ENCODE peak calls at places on chromosomes 2 and 18, in nine cellular contexts. D is K562; Y is heart left ventricle; S is breast epithelium; K is CD4-positive, alpha-beta T cell; Q is B cell; L is epithelial cell of esophagus; C is ascending aorta; B is progenitor cell of endocrine pancreas. H is an unnamed sample.

GRCh38 chr2:177724398-177725287 is 332.1 kb downstream of the AGPS start:
- DNase-seq in K (peak), D (peak), C (no peak), L (peak), B (peak), Q (peak), S (no peak), Y (no peak), H (no peak)

GRCh38 chr18:77056399-77057015 is 76.1 kb downstream of the MBP start:
- DNase-seq in Y (no peak), L (no peak), S (no peak), D (no peak), B (no peak), K (no peak), C (no peak), Q (no peak), H (no peak)

GRCh38 chr2:83944174-83944573 is 514.9 kb downstream of the SUCLG1 start:
- DNase-seq in B (no peak), S (no peak), L (no peak), C (no peak), Y (no peak), Q (no peak), D (no peak), K (no peak), H (no peak)

GRCh38 chr2:182682210-182682609 is 33.8 kb upstream of the DNAJC10 start:
- DNase-seq in C (no peak), Q (no peak), Y (no peak), K (no peak), B (no peak), D (no peak), S (no peak), L (no peak), H (no peak)

GRCh38 chr2:33791625-33792024 is 192.5 kb upstream of the FAM98A start:
- DNase-seq in C (no peak), Y (no peak), L (peak), D (no peak), Q (no peak), S (no peak), K (no peak), B (no peak), H (no peak)

GRCh38 chr2:62375051-62375450 is 130.9 kb downstream of the TMEM17 start:
- DNase-seq in Y (no peak), B (no peak), L (no peak), C (no peak), D (no peak), S (no peak), Q (no peak), K (no peak), H (no peak)

GRCh38 chr2:54000524-54000923 is 29.7 kb upstream of the PSME4 start:
- DNase-seq in D (no peak), L (no peak), K (no peak), B (no peak), Y (no peak), S (no peak), Q (no peak), C (no peak), H (no peak)

GRCh38 chr2:69933839-69934613 is 19.1 kb downstream of the MXD1 start:
- DNase-seq in Q (no peak), Y (peak), C (no peak), B (no peak), S (no peak), K (no peak), D (peak), L (peak), H (no peak)

GRCh38 chr18:76844144-76844543 is 21.8 kb downstream of the ZNF236 start:
- DNase-seq in K (no peak), S (no peak), D (no peak), L (no peak), C (no peak), Y (no peak), B (no peak), Q (no peak), H (no peak)

GRCh38 chr2:212814941-212815340 is 276.3 kb upstream of the ERBB4 start:
- DNase-seq in C (no peak), K (no peak), Q (no peak), D (no peak), S (no peak), Y (no peak), L (peak), B (no peak), H (no peak)

GRCh38 chr2:23208339-23208738 is 176.6 kb upstream of the KLHL29 start:
- DNase-seq in L (no peak), Y (no peak), S (no peak), B (no peak), D (no peak), C (no peak), Q (no peak), K (no peak), H (no peak)

GRCh38 chr2:68436270-68436669 is 30.8 kb downstream of the FBXO48 start:
- DNase-seq in Q (no peak), B (no peak), D (no peak), S (no peak), K (no peak), Y (no peak), C (no peak), L (no peak), H (no peak)

GRCh38 chr2:142445023-142445422 is 314.2 kb upstream of the LRP1B start:
- DNase-seq in K (no peak), C (no peak), Q (no peak), D (no peak), Y (no peak), S (no peak), L (no peak), B (no peak), H (no peak)

GRCh38 chr2:233556756-233557736 is 9.5 kb downstream of the USP40 start:
- DNase-seq in B (no peak), K (no peak), L (peak), Y (no peak), Q (no peak), D (no peak), S (no peak), C (no peak), H (no peak)

GRCh38 chr2:10556271-10557140 is 108.4 kb upstream of the ODC1 start:
- DNase-seq in S (no peak), Q (no peak), L (no peak), K (no peak), C (no peak), Y (no peak), B (no peak), D (no peak), H (no peak)

GRCh38 chr2:210626849-210627248 is 70.5 kb downstream of the CPS1 start:
- DNase-seq in B (no peak), Y (no peak), D (no peak), L (peak), S (no peak), K (no peak), C (no peak), Q (no peak), H (no peak)

GRCh38 chr2:109560265-109560664 is 53.5 kb downstream of the SEPTIN10 start:
- DNase-seq in Q (no peak), Y (no peak), B (no peak), S (no peak), D (peak), C (no peak), K (no peak), L (peak), H (no peak)

GRCh38 chr2:141557329-141558098 is 573.3 kb downstream of the LRP1B start:
- DNase-seq in Q (no peak), B (no peak), S (no peak), D (no peak), L (peak), C (no peak), Y (no peak), K (no peak), H (no peak)

GRCh38 chr2:10591207-10591606 is 98.6 kb downstream of the NOL10 start:
- DNase-seq in Y (no peak), D (no peak), C (no peak), Q (no peak), B (no peak), L (no peak), S (no peak), K (no peak), H (no peak)

GRCh38 chr18:5197032-5197434 is at the start of gene AKAIN1:
- DNase-seq in Q (peak), K (peak), S (no peak), L (peak), D (peak), B (peak), C (no peak), Y (peak), H (no peak)

GRCh38 chr2:138727956-138728355 is 52.2 kb downstream of the NXPH2 start:
- DNase-seq in C (no peak), D (no peak), L (no peak), K (no peak), Q (no peak), S (no peak), B (no peak), Y (no peak), H (no peak)
- TF ChIP-seq CTCF in C (no peak), D (no peak), L (no peak), K (no peak), Q (no peak), S (no peak), B (no peak), Y (no peak), H (no peak)

DNA sequence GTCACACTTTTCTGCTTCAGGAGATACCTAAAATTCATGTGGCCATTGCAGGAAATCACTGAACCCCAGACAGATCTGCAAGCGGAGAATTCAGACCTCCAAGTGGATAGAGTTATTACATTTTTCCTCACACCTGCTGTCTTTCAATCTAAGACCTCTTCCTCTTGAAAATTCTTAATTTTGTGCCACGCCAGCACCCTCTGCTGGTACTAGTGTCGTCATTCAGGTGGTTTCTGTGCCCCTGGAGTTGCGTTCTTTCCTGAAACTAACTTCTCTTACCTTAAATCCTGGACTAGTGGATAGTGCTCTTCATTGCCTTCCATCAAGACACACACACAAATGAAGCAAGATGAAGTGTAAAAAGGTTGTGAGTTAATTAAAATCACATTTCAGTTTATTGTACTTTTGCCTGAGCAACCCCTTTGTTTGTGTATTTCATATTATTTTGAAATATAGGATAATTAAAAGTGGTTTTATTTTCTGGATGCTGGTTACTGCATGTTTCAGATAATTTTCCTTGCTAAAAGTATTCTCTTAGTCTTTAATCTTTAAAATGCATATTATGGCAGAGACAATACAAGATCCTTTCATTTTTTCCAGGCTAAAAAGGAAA is 1.6 kb upstream of the DNER start:
- DNase-seq in L (peak), C (no peak), Q (peak), D (peak), Y (no peak), K (no peak), B (no peak), S (no peak), H (no peak)
- TF ChIP-seq CTCF in L (peak), C (no peak), Q (peak), D (peak), Y (no peak), K (peak), B (peak), S (no peak), H (no peak)

GRCh38 chr2:65279756-65280155 is 52.1 kb downstream of the ACTR2 start:
- DNase-seq in S (no peak), Q (no peak), L (no peak), B (no peak), D (no peak), Y (no peak), C (no peak), K (no peak), H (no peak)

GRCh38 chr2:65277118-65277517 is 49.5 kb downstream of the ACTR2 start:
- DNase-seq in K (no peak), S (no peak), Q (no peak), Y (no peak), B (no peak), C (no peak), D (no peak), L (no peak), H (no peak)

GRCh38 chr2:65276604-65277003 is 49.0 kb downstream of the ACTR2 start:
- DNase-seq in D (no peak), Q (no peak), K (no peak), B (no peak), L (no peak), Y (no peak), S (no peak), C (no peak), H (no peak)

GRCh38 chr2:65278450-65279030 is 50.9 kb downstream of the ACTR2 start:
- DNase-seq in L (no peak), S (no peak), C (no peak), B (no peak), Q (no peak), Y (no peak), K (no peak), D (peak), H (no peak)

GRCh38 chr2:65277791-65278449 is 50.3 kb downstream of the ACTR2 start:
- DNase-seq in S (no peak), K (no peak), Q (no peak), L (no peak), D (no peak), Y (peak), B (no peak), C (no peak), H (no peak)
- TF ChIP-seq CTCF in S (no peak), K (no peak), Q (no peak), L (no peak), D (no peak), Y (no peak), B (no peak), C (no peak), H (no peak)

DNA sequence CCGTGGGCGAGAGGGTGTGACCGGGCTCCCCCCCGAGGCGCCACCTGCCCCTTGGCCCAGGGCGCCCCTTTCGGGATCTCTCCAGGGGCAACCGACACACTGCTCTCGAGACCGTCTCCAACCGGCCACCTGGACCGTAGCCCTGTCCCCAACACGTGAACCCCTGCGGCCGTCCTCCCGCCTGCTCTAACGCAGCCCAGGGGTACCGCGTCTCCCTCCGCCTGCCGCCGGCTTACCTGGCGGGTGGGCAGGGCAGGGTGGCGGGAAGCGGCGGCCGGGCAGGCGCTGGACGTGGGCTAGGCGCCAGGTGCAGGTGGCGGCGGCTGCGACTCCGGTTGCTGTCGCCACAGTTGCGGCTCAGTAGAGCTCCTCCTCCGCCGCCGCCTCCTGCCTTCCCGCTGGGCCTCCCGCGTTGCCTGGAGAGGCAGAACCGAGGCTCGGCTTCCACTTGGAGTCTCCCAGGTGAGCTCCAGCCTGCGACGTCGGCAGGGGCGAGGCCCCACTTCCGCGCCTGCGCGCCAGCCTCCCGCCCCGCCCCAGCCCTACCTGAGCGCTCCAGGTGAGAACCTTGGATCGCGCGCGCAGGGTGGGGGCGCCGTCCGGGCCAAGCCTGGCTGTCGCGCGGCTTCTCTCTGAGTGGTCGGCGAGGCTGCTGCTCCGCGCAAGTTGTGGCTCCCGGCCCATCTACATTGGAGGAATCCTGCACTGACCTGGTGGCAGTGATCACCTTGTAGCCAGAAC is at the start of gene GALNT3:
- DNase-seq in Y (no peak), S (peak), D (no peak), L (peak), K (peak), B (peak), C (no peak), Q (peak), H (no peak)
- TF ChIP-seq CTCF in Y (no peak), S (no peak), D (no peak), L (no peak), K (no peak), B (peak), C (no peak), Q (no peak), H (no peak)

GRCh38 chr2:146147448-146148012 is 1627.6 kb upstream of the ZEB2 start:
- DNase-seq in L (peak), B (no peak), Q (no peak), Y (no peak), K (no peak), D (no peak), S (no peak), C (no peak), H (no peak)
- TF ChIP-seq CTCF in L (peak), B (no peak), Q (no peak), Y (no peak), K (no peak), D (no peak), S (no peak), C (no peak), H (no peak)

DNA sequence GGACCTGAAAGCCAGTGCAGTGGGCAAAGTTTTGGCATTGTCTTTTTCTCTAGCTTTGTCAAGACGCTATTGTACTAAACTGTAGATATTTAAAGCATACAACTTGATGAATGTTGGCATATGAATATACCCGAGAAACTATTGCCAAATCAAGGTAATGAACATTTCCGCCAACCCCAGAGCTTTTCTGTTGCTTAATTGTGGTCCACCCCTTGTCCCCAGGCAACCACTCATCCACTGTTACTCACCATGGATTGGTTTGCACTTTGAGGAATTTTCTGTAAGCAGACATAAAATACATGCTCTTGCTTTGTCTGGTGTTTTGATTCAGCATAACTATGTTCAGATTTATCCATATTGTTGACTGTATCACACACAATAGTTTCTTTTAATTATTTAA is 688.4 kb downstream of the ADCYAP1 start:
- DNase-seq in L (peak), B (no peak), D (no peak), Q (no peak), Y (no peak), K (no peak), S (no peak), C (no peak), H (no peak)
- TF ChIP-seq CTCF in L (no peak), B (no peak), D (no peak), Q (no peak), Y (no peak), K (no peak), S (no peak), C (no peak), H (no peak)

GRCh38 chr2:218009191-218010114 is 6.7 kb upstream of the TNS1 start:
- DNase-seq in C (no peak), S (no peak), K (no peak), Q (no peak), B (no peak), D (no peak), Y (no peak), L (no peak), H (no peak)

GRCh38 chr2:218008060-218009040 is 5.6 kb upstream of the TNS1 start:
- DNase-seq in B (no peak), Q (no peak), Y (no peak), S (no peak), K (no peak), L (no peak), C (no peak), D (no peak), H (no peak)

GRCh38 chr2:218011641-218012040 is 8.8 kb upstream of the TNS1 start:
- DNase-seq in S (no peak), C (no peak), D (no peak), K (no peak), L (no peak), Y (no peak), Q (no peak), B (no peak), H (no peak)

GRCh38 chr2:218010838-218011616 is 8.2 kb upstream of the TNS1 start:
- DNase-seq in B (no peak), K (no peak), C (no peak), D (no peak), Y (no peak), Q (no peak), L (no peak), S (no peak), H (no peak)

DNA sequence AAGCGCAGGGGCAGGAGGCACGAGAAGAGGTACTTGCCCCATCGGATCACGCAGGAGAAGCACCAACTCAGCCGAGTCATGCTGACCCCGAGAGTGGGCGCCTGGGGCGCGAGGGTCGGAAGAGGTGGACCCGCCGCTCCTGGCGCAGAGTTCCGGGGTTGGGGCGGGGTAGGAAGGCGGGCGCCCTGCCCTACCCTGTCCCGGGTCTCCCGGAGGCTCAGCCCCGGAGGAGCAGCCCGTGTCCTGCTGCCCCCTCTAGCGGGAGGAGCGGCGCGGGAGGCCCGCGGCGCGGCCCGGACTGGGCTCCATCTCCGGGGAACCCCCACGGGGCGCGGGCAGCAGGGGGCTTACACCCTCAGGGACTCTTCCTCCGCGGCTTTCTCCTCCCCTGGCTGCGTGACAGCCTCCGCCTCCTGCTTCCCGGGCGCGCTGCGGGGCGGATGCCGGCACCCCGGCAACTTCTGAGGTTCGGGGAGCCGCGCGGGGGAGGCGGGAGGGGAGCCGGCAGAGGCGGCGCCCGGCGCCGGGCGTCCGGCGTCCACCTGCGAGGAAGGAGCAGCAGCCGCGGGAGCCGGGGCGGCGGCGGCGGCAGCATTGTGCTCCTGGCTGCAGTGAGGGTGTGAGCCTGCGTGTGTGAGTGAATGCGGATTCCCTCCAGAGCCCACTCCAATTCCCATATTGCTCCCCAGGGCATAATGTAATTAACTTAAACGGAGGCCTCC is 7.5 kb upstream of the TNS1 start:
- DNase-seq in C (no peak), Q (peak), B (peak), L (peak), D (peak), S (no peak), Y (peak), K (peak), H (no peak)
- TF ChIP-seq CTCF in C (peak), Q (peak), B (peak), L (peak), D (peak), S (no peak), Y (peak), K (no peak), H (no peak)

GRCh38 chr18:6357668-6358067 is 57.0 kb downstream of the L3MBTL4 start:
- DNase-seq in K (no peak), Y (no peak), L (no peak), S (no peak), Q (no peak), B (no peak), D (no peak), C (no peak), H (no peak)
- TF ChIP-seq CTCF in K (no peak), Y (no peak), L (no peak), S (no peak), Q (no peak), B (no peak), D (no peak), C (no peak), H (no peak)

DNA sequence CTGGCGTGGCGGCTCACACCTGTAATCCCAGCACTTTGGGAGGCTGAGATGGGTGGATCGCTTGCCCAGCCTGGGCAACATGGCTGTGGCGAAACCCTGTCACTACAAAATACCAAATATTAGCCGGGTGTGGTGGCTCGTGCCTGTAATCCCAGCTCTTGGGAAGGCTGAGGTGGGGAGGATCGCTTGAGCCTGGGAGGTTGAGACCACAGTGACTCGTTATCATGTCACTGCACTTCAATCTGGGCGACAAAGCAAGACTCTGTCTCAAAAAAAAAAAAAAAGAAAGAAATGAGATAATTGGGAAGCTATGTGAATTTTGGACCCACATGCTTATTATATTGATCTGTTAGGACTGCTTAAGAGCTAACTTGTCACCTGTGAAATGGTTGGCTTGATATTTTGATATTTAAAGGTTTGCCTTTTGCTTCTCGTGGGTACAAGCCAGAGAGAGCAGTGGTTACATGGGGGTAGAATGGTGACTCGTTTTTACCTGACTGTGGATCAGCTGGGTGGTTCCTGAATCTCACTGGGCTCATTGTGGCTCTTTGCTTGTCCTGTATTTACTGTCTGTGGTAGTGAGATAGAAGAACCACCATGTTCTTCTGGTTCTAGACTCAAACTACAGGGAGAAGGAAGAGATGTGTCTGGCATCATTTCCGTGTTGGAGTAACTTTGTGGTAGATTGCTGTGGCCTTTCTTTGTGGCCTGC is 28.9 kb downstream of the ZNF532 start:
- DNase-seq in S (no peak), D (no peak), Q (no peak), B (no peak), C (no peak), K (no peak), L (peak), Y (no peak), H (no peak)
- TF ChIP-seq CTCF in S (no peak), D (no peak), Q (no peak), B (no peak), C (no peak), K (no peak), L (no peak), Y (no peak), H (no peak)

H was measured in omental fat pad.